ENCODE peak calls at places on chromosome 3, in eight cellular contexts. U is EH, I is T-cell, N is heart right ventricle, D is Kasumi-1, F is GM03348, R is OCI-M1, Z is GM04503. M is an unnamed sample.

GRCh38 chr3:182491571-182491970 is 301.7 kb upstream of the ATP11B start:
- DNase-seq in I (no peak), R (no peak), D (no peak), N (no peak), F (no peak), Z (no peak), U (no peak), M (no peak)

GRCh38 chr3:184381261-184382224 is 1.7 kb downstream of the CHRD start:
- DNase-seq in I (no peak), U (no peak), Z (no peak), D (peak; percentile 43), F (peak; percentile 33), N (no peak), R (peak; percentile 46), M (no peak)

GRCh38 chr3:42489116-42489936 is 13.1 kb upstream of the VIPR1 start:
- DNase-seq in U (no peak), Z (no peak), R (no peak), I (no peak), F (no peak), N (no peak), D (no peak), M (no peak)

GRCh38 chr3:99662838-99663570 is 24.6 kb downstream of the COL8A1 start:
- DNase-seq in U (no peak), D (no peak), Z (no peak), F (no peak), I (no peak), R (no peak), N (no peak), M (no peak)

GRCh38 chr3:77606372-77606771 is 566.5 kb downstream of the ROBO2 start:
- DNase-seq in R (no peak), N (no peak), F (no peak), Z (no peak), I (no peak), D (no peak), U (no peak), M (no peak)

GRCh38 chr3:122636697-122637096 is 43.9 kb upstream of the PARP14 start:
- DNase-seq in Z (no peak), R (no peak), N (no peak), U (no peak), I (no peak), D (no peak), F (no peak), M (no peak)

GRCh38 chr3:177973241-177973840 is 562.9 kb upstream of the KCNMB2 start:
- DNase-seq in Z (no peak), I (no peak), U (peak; percentile 56), R (no peak), N (no peak), D (no peak), F (peak; percentile 39), M (no peak)

GRCh38 chr3:85576091-85576690 is 617.4 kb downstream of the CADM2 start:
- DNase-seq in D (peak; percentile 62), I (peak; percentile 2), F (peak; percentile 59), N (peak; percentile 42), Z (no peak), R (peak; percentile 74), U (peak; percentile 49), M (peak; percentile 13)

GRCh38 chr3:60578936-60579335 is 672.3 kb downstream of the FHIT start:
- DNase-seq in U (no peak), F (no peak), N (no peak), D (no peak), Z (no peak), R (no peak), I (no peak), M (no peak)

GRCh38 chr3:14230729-14231128 is 52.1 kb downstream of the LSM3 start:
- DNase-seq in R (no peak), U (no peak), D (no peak), I (no peak), Z (no peak), F (no peak), N (no peak), M (no peak)

GRCh38 chr3:184540777-184541681 is 20.6 kb upstream of the EPHB3 start:
- DNase-seq in D (peak; percentile 47), F (peak; percentile 42), R (peak; percentile 50), Z (no peak), I (peak; percentile 78), U (peak; percentile 30), N (peak; percentile 41), M (peak; percentile 90)